ENCODE peak calls at places on chromosome 16, in eight cellular contexts. O is putamen; D is BE2C; B is Kasumi-1; V is adipocyte; Z is stimulated activated CD8-positive, alpha-beta memory T cell treated with anti-CD3 and anti-CD28 coated beads, Interleukin-4, amount 100 ng/mL, for 24 hours; C is GM20000; T is fibroblast of villous mesenchyme. U is an unnamed sample.

GRCh38 chr16:89685916-89686315 is 573 bp upstream of the CDK10 start:
- DNase-seq in O (no peak), D (no peak), B (no peak), V (no peak), Z (no peak), C (no peak), T (no peak), U (no peak)

GRCh38 chr16:87463722-87464690 is 28.8 kb downstream of the ZCCHC14 start:
- DNase-seq in O (no peak), D (no peak), B (peak), V (peak), Z (no peak), C (peak), T (no peak), U (no peak)

GRCh38 chr16:53080345-53081031 is 25.7 kb downstream of the CHD9 start:
- DNase-seq in O (peak), D (peak), B (no peak), V (peak), Z (no peak), C (no peak), T (peak), U (no peak)

GRCh38 chr16:3856367-3857141 is 24.0 kb downstream of the CREBBP start:
- DNase-seq in O (no peak), D (no peak), B (no peak), V (no peak), Z (no peak), C (no peak), T (no peak), U (no peak)

GRCh38 chr16:46859719-46860152 is 24.4 kb upstream of the GPT2 start:
- DNase-seq in O (no peak), D (no peak), B (no peak), V (peak), Z (no peak), C (no peak), T (peak), U (no peak)

GRCh38 chr16:29674188-29674587 is 4.8 kb upstream of the QPRT start:
- DNase-seq in O (peak), D (peak), B (peak), V (peak), Z (no peak), C (no peak), T (peak), U (peak)

GRCh38 chr16:76926595-76926994 is 264.4 kb upstream of the MON1B start:
- DNase-seq in O (no peak), D (no peak), B (no peak), V (no peak), Z (no peak), C (no peak), T (no peak), U (no peak)

GRCh38 chr16:56709686-56710040 is 20.3 kb upstream of the NUP93 start:
- DNase-seq in O (no peak), D (no peak), B (no peak), V (no peak), Z (no peak), C (no peak), T (no peak), U (no peak)

GRCh38 chr16:28981517-28981916 is 3.3 kb upstream of the LAT start:
- DNase-seq in O (no peak), D (peak), B (peak), V (no peak), Z (peak), C (peak), T (no peak), U (no peak)

GRCh38 chr16:17555176-17555575 is 84.4 kb upstream of the XYLT1 start:
- DNase-seq in O (no peak), D (no peak), B (no peak), V (peak), Z (no peak), C (no peak), T (peak), U (no peak)

GRCh38 chr16:84065536-84066132 is 23.0 kb upstream of the SLC38A8 start:
- DNase-seq in O (no peak), D (peak), B (peak), V (peak), Z (no peak), C (peak), T (peak), U (peak)

GRCh38 chr16:75251280-75252048 is at the start of gene BCAR1:
- DNase-seq in O (peak), D (peak), B (peak), V (peak), Z (no peak), C (peak), T (peak), U (peak)

GRCh38 chr16:3645504-3646347 is 8.8 kb upstream of the DNASE1 start:
- DNase-seq in O (no peak), D (no peak), B (no peak), V (no peak), Z (no peak), C (no peak), T (peak), U (peak)

GRCh38 chr16:69049146-69049545 is 56.3 kb upstream of the HAS3 start:
- DNase-seq in O (no peak), D (no peak), B (no peak), V (peak), Z (no peak), C (no peak), T (peak), U (no peak)

GRCh38 chr16:1097800-1098199 is 1.8 kb upstream of the C1QTNF8 start:
- DNase-seq in O (no peak), D (no peak), B (no peak), V (peak), Z (no peak), C (no peak), T (no peak), U (no peak)

GRCh38 chr16:73196670-73197069 is 148.7 kb upstream of the ZFHX3 start:
- DNase-seq in O (peak), D (peak), B (peak), V (peak), Z (peak), C (peak), T (peak), U (peak)

GRCh38 chr16:69166221-69166833 is 20.6 kb upstream of the SNTB2 start:
- DNase-seq in O (no peak), D (no peak), B (no peak), V (peak), Z (peak), C (peak), T (peak), U (no peak)

GRCh38 chr16:5450435-5451104 is 353.0 kb upstream of the EEF2KMT start:
- DNase-seq in O (no peak), D (no peak), B (no peak), V (no peak), Z (no peak), C (no peak), T (no peak), U (no peak)

GRCh38 chr16:88907768-88908167 is 41.3 kb upstream of the PABPN1L start:
- DNase-seq in O (no peak), D (no peak), B (no peak), V (no peak), Z (no peak), C (no peak), T (no peak), U (no peak)

GRCh38 chr16:8730335-8730915 is 56.0 kb downstream of the ABAT start:
- DNase-seq in O (no peak), D (no peak), B (no peak), V (no peak), Z (no peak), C (no peak), T (no peak), U (no peak)

GRCh38 chr16:14069818-14070217 is 1.3 kb upstream of the MRTFB start:
- DNase-seq in O (no peak), D (no peak), B (no peak), V (no peak), Z (no peak), C (no peak), T (no peak), U (no peak)

GRCh38 chr16:85617948-85618347 is 4.8 kb downstream of the GSE1 start:
- DNase-seq in O (no peak), D (no peak), B (no peak), V (no peak), Z (no peak), C (no peak), T (no peak), U (no peak)

GRCh38 chr16:85751665-85752501 is 987 bp upstream of the C16orf74 start:
- DNase-seq in O (no peak), D (no peak), B (no peak), V (no peak), Z (no peak), C (peak), T (no peak), U (no peak)

GRCh38 chr16:12879812-12880211 is 21.6 kb upstream of the SHISA9 start:
- DNase-seq in O (no peak), D (no peak), B (no peak), V (no peak), Z (no peak), C (no peak), T (no peak), U (no peak)

GRCh38 chr16:81581107-81581506 is 136.5 kb downstream of the CMIP start:
- DNase-seq in O (no peak), D (no peak), B (no peak), V (no peak), Z (no peak), C (no peak), T (no peak), U (no peak)

GRCh38 chr16:56113223-56113622 is 78.1 kb upstream of the GNAO1 start:
- DNase-seq in O (no peak), D (no peak), B (no peak), V (no peak), Z (no peak), C (no peak), T (no peak), U (no peak)

GRCh38 chr16:82005491-82005830 is 5.8 kb downstream of the SDR42E1 start:
- DNase-seq in O (no peak), D (no peak), B (no peak), V (no peak), Z (no peak), C (no peak), T (no peak), U (no peak)

GRCh38 chr16:4316732-4317461 is 1.0 kb downstream of the GLIS2 start:
- DNase-seq in O (peak), D (no peak), B (no peak), V (peak), Z (no peak), C (no peak), T (no peak), U (no peak)

GRCh38 chr16:49788505-49788904 is 67.4 kb downstream of the ZNF423 start:
- DNase-seq in O (peak), D (no peak), B (no peak), V (peak), Z (no peak), C (no peak), T (no peak), U (no peak)

GRCh38 chr16:5604770-5605169 is 507.2 kb upstream of the EEF2KMT start:
- DNase-seq in O (peak), D (peak), B (no peak), V (no peak), Z (no peak), C (peak), T (no peak), U (no peak)

GRCh38 chr16:72357860-72358259 is 185.9 kb upstream of the PMFBP1 start:
- DNase-seq in O (no peak), D (no peak), B (no peak), V (no peak), Z (no peak), C (no peak), T (peak), U (no peak)

GRCh38 chr16:680967-681745 is 946 bp downstream of the STUB1 start:
- DNase-seq in O (no peak), D (peak), B (peak), V (peak), Z (no peak), C (no peak), T (peak), U (no peak)

GRCh38 chr16:75433732-75434413 is 570 bp upstream of the CFDP1 start:
- DNase-seq in O (peak), D (peak), B (peak), V (peak), Z (no peak), C (peak), T (peak), U (peak)

GRCh38 chr16:55389426-55390073 is 65.5 kb downstream of the IRX6 start:
- DNase-seq in O (no peak), D (no peak), B (no peak), V (no peak), Z (no peak), C (no peak), T (no peak), U (no peak)

GRCh38 chr16:80569440-80570105 is 28.8 kb downstream of the DYNLRB2 start:
- DNase-seq in O (no peak), D (no peak), B (no peak), V (no peak), Z (peak), C (peak), T (peak), U (no peak)

GRCh38 chr16:31376705-31377104 is 16.4 kb upstream of the ITGAD start:
- DNase-seq in O (no peak), D (no peak), B (no peak), V (no peak), Z (no peak), C (no peak), T (no peak), U (no peak)

GRCh38 chr16:4376126-4376819 is 4.6 kb downstream of the VASN start:
- DNase-seq in O (peak), D (peak), B (no peak), V (peak), Z (no peak), C (no peak), T (peak), U (no peak)

GRCh38 chr16:28823291-28823718 is 506 bp downstream of the ATXN2L start:
- DNase-seq in O (no peak), D (peak), B (no peak), V (no peak), Z (no peak), C (no peak), T (no peak), U (no peak)

GRCh38 chr16:14509675-14510132 is 120.4 kb downstream of the PARN start:
- DNase-seq in O (no peak), D (no peak), B (no peak), V (peak), Z (no peak), C (no peak), T (peak), U (no peak)

U was measured in SHP77.